ENCODE peak calls at places on chromosomes 1 and 21, in six cellular contexts. One of them, this sample, is unnamed.

GRCh38 chr21:39503138-39503762 is 51.5 kb downstream of the SH3BGR start:
- DNase-seq in pancreas: no peak
- DNase-seq in Peyer's patch: no peak
- DNase-seq in GM23248: no peak
- DNase-seq in hypothalamus: no peak
- DNase-seq in T-helper 9 cell: no peak
- DNase-seq in this sample: no peak

GRCh38 chr21:45414396-45415187 is 9.6 kb downstream of the COL18A1 start:
- DNase-seq in pancreas: no peak
- DNase-seq in Peyer's patch: no peak
- DNase-seq in GM23248: no peak
- DNase-seq in hypothalamus: no peak
- DNase-seq in T-helper 9 cell: no peak
- DNase-seq in this sample: no peak

GRCh38 chr1:178282949-178283367 is 189.1 kb downstream of the RASAL2 start:
- DNase-seq in pancreas: no peak
- DNase-seq in Peyer's patch: no peak
- DNase-seq in GM23248: peak; percentile 74
- DNase-seq in hypothalamus: no peak
- DNase-seq in T-helper 9 cell: no peak
- DNase-seq in this sample: no peak

GRCh38 chr1:200042437-200043329 is 15.2 kb downstream of the NR5A2 start:
- DNase-seq in pancreas: peak; percentile 76
- DNase-seq in Peyer's patch: peak; percentile 66
- DNase-seq in GM23248: peak; percentile 41
- DNase-seq in hypothalamus: no peak
- DNase-seq in T-helper 9 cell: no peak
- DNase-seq in this sample: no peak

GRCh38 chr1:24085007-24085406 is 26.9 kb downstream of the MYOM3 start:
- DNase-seq in pancreas: no peak
- DNase-seq in Peyer's patch: no peak
- DNase-seq in GM23248: no peak
- DNase-seq in hypothalamus: no peak
- DNase-seq in T-helper 9 cell: no peak
- DNase-seq in this sample: no peak

GRCh38 chr1:110060034-110060661 is 10.3 kb downstream of the ALX3 start:
- DNase-seq in pancreas: peak; percentile 41
- DNase-seq in Peyer's patch: peak; percentile 74
- DNase-seq in GM23248: peak; percentile 38
- DNase-seq in hypothalamus: no peak
- DNase-seq in T-helper 9 cell: peak; percentile 76
- DNase-seq in this sample: no peak

GRCh38 chr1:16383917-16384316 is 16.9 kb downstream of the SZRD1 start:
- DNase-seq in pancreas: no peak
- DNase-seq in Peyer's patch: no peak
- DNase-seq in GM23248: no peak
- DNase-seq in hypothalamus: no peak
- DNase-seq in T-helper 9 cell: no peak
- DNase-seq in this sample: no peak

GRCh38 chr1:107972781-107973180 is 7.8 kb upstream of the VAV3 start:
- DNase-seq in pancreas: no peak
- DNase-seq in Peyer's patch: no peak
- DNase-seq in GM23248: no peak
- DNase-seq in hypothalamus: no peak
- DNase-seq in T-helper 9 cell: no peak
- DNase-seq in this sample: no peak

GRCh38 chr1:61782771-61783170 is 40.5 kb downstream of the PATJ start:
- DNase-seq in pancreas: no peak
- DNase-seq in Peyer's patch: peak; percentile 74
- DNase-seq in GM23248: no peak
- DNase-seq in hypothalamus: no peak
- DNase-seq in T-helper 9 cell: peak; percentile 50
- DNase-seq in this sample: no peak

GRCh38 chr1:150976879-150977694 is 2.5 kb upstream of the CERS2 start:
- DNase-seq in pancreas: peak; percentile 73
- DNase-seq in Peyer's patch: peak; percentile 95
- DNase-seq in GM23248: peak; percentile 74
- DNase-seq in hypothalamus: peak; percentile 12
- DNase-seq in T-helper 9 cell: peak; percentile 53
- DNase-seq in this sample: no peak

GRCh38 chr1:31617917-31618746 is 643 bp downstream of the HCRTR1 start:
- DNase-seq in pancreas: peak; percentile 40
- DNase-seq in Peyer's patch: peak; percentile 57
- DNase-seq in GM23248: peak; percentile 70
- DNase-seq in hypothalamus: no peak
- DNase-seq in T-helper 9 cell: peak; percentile 28
- DNase-seq in this sample: no peak

GRCh38 chr1:114263343-114263742 is 109.7 kb upstream of the SYT6 start:
- DNase-seq in pancreas: no peak
- DNase-seq in Peyer's patch: no peak
- DNase-seq in GM23248: no peak
- DNase-seq in hypothalamus: no peak
- DNase-seq in T-helper 9 cell: no peak
- DNase-seq in this sample: no peak

GRCh38 chr1:81654147-81654546 is 146.6 kb upstream of the ADGRL2 start:
- DNase-seq in pancreas: no peak
- DNase-seq in Peyer's patch: no peak
- DNase-seq in GM23248: peak; percentile 1
- DNase-seq in hypothalamus: no peak
- DNase-seq in T-helper 9 cell: no peak
- DNase-seq in this sample: no peak

GRCh38 chr1:217322834-217323233 is 308.1 kb downstream of the GPATCH2 start:
- DNase-seq in pancreas: no peak
- DNase-seq in Peyer's patch: no peak
- DNase-seq in GM23248: no peak
- DNase-seq in hypothalamus: no peak
- DNase-seq in T-helper 9 cell: no peak
- DNase-seq in this sample: no peak

GRCh38 chr1:158246650-158247049 is 7.6 kb upstream of the CD1A start:
- DNase-seq in pancreas: no peak
- DNase-seq in Peyer's patch: no peak
- DNase-seq in GM23248: no peak
- DNase-seq in hypothalamus: no peak
- DNase-seq in T-helper 9 cell: no peak
- DNase-seq in this sample: no peak

GRCh38 chr1:237383825-237384612 is 342.0 kb downstream of the RYR2 start:
- DNase-seq in pancreas: no peak
- DNase-seq in Peyer's patch: peak; percentile 51
- DNase-seq in GM23248: peak; percentile 42
- DNase-seq in hypothalamus: no peak
- DNase-seq in T-helper 9 cell: no peak
- DNase-seq in this sample: no peak

GRCh38 chr1:20446796-20447195 is 39.2 kb downstream of the CAMK2N1 start:
- DNase-seq in pancreas: no peak
- DNase-seq in Peyer's patch: no peak
- DNase-seq in GM23248: peak; percentile 75
- DNase-seq in hypothalamus: no peak
- DNase-seq in T-helper 9 cell: no peak
- DNase-seq in this sample: no peak

GRCh38 chr1:93000751-93001175 is 39.5 kb upstream of the DIPK1A start:
- DNase-seq in pancreas: no peak
- DNase-seq in Peyer's patch: no peak
- DNase-seq in GM23248: no peak
- DNase-seq in hypothalamus: no peak
- DNase-seq in T-helper 9 cell: no peak
- DNase-seq in this sample: no peak

GRCh38 chr1:220880726-220881506 is 1.7 kb downstream of the HLX start:
- DNase-seq in pancreas: peak; percentile 41
- DNase-seq in Peyer's patch: peak; percentile 82
- DNase-seq in GM23248: peak; percentile 94
- DNase-seq in hypothalamus: no peak
- DNase-seq in T-helper 9 cell: no peak
- DNase-seq in this sample: no peak

This sample was measured in cerebellar nuclear complex.